ENCODE peak calls at places on chromosomes 5 and 9, in ten cellular contexts. One of them, this sample, is unnamed.

GRCh38 chr5:65482280-65482726 is 583 bp upstream of the ADAMTS6 start:
- DNase-seq in GM12865: peak
- DNase-seq in transverse colon: no peak
- DNase-seq in GM10248: no peak
- DNase-seq in GM13977: no peak
- DNase-seq in astrocyte: peak
- DNase-seq in kidney epithelial cell: no peak
- DNase-seq in coronary artery: no peak
- DNase-seq in GM23338: no peak
- DNase-seq in CD4-positive, alpha-beta T cell: no peak
- DNase-seq in this sample: no peak

GRCh38 chr5:176773408-176774035 is 36.8 kb upstream of the UNC5A start:
- DNase-seq in GM12865: no peak
- DNase-seq in transverse colon: no peak
- DNase-seq in GM10248: no peak
- DNase-seq in GM13977: peak
- DNase-seq in astrocyte: no peak
- DNase-seq in kidney epithelial cell: no peak
- DNase-seq in coronary artery: peak
- DNase-seq in GM23338: no peak
- DNase-seq in CD4-positive, alpha-beta T cell: no peak
- DNase-seq in this sample: no peak

GRCh38 chr9:134769084-134769455 is 111.5 kb upstream of the FCN2 start:
- DNase-seq in GM12865: no peak
- DNase-seq in transverse colon: no peak
- DNase-seq in GM10248: no peak
- DNase-seq in GM13977: no peak
- DNase-seq in astrocyte: no peak
- DNase-seq in kidney epithelial cell: no peak
- DNase-seq in coronary artery: no peak
- DNase-seq in GM23338: no peak
- DNase-seq in CD4-positive, alpha-beta T cell: no peak
- DNase-seq in this sample: no peak

GRCh38 chr9:129596541-129597328 is 24.2 kb downstream of the C9orf50 start:
- DNase-seq in GM12865: no peak
- DNase-seq in transverse colon: peak
- DNase-seq in GM10248: no peak
- DNase-seq in GM13977: no peak
- DNase-seq in astrocyte: peak
- DNase-seq in kidney epithelial cell: no peak
- DNase-seq in coronary artery: peak
- DNase-seq in GM23338: peak
- DNase-seq in CD4-positive, alpha-beta T cell: no peak
- DNase-seq in this sample: no peak

GRCh38 chr5:179774442-179774841 is 19.3 kb upstream of the LTC4S start:
- DNase-seq in GM12865: no peak
- DNase-seq in transverse colon: no peak
- DNase-seq in GM10248: no peak
- DNase-seq in GM13977: no peak
- DNase-seq in astrocyte: no peak
- DNase-seq in kidney epithelial cell: no peak
- DNase-seq in coronary artery: no peak
- DNase-seq in GM23338: no peak
- DNase-seq in CD4-positive, alpha-beta T cell: no peak
- DNase-seq in this sample: no peak

GRCh38 chr5:165209101-165209727 is 1703.8 kb downstream of the MAT2B start:
- DNase-seq in GM12865: peak
- DNase-seq in transverse colon: no peak
- DNase-seq in GM10248: no peak
- DNase-seq in GM13977: peak
- DNase-seq in astrocyte: peak
- DNase-seq in kidney epithelial cell: no peak
- DNase-seq in coronary artery: no peak
- DNase-seq in GM23338: peak
- DNase-seq in CD4-positive, alpha-beta T cell: no peak
- DNase-seq in this sample: no peak

GRCh38 chr9:35673132-35673997 is at the start of gene CA9:
- DNase-seq in GM12865: no peak
- DNase-seq in transverse colon: peak
- DNase-seq in GM10248: no peak
- DNase-seq in GM13977: no peak
- DNase-seq in astrocyte: no peak
- DNase-seq in kidney epithelial cell: no peak
- DNase-seq in coronary artery: no peak
- DNase-seq in GM23338: no peak
- DNase-seq in CD4-positive, alpha-beta T cell: no peak
- DNase-seq in this sample: no peak

GRCh38 chr5:162248107-162248713 is 180.6 kb downstream of the GABRG2 start:
- DNase-seq in GM12865: no peak
- DNase-seq in transverse colon: no peak
- DNase-seq in GM10248: no peak
- DNase-seq in GM13977: peak
- DNase-seq in astrocyte: no peak
- DNase-seq in kidney epithelial cell: no peak
- DNase-seq in coronary artery: no peak
- DNase-seq in GM23338: peak
- DNase-seq in CD4-positive, alpha-beta T cell: no peak
- DNase-seq in this sample: no peak

GRCh38 chr5:174690256-174690655 is 34.1 kb upstream of the MSX2 start:
- DNase-seq in GM12865: no peak
- DNase-seq in transverse colon: no peak
- DNase-seq in GM10248: no peak
- DNase-seq in GM13977: no peak
- DNase-seq in astrocyte: no peak
- DNase-seq in kidney epithelial cell: no peak
- DNase-seq in coronary artery: no peak
- DNase-seq in GM23338: peak
- DNase-seq in CD4-positive, alpha-beta T cell: no peak
- DNase-seq in this sample: no peak

GRCh38 chr5:130528474-130528873 is 624.2 kb downstream of the CHSY3 start:
- DNase-seq in GM12865: no peak
- DNase-seq in transverse colon: no peak
- DNase-seq in GM10248: no peak
- DNase-seq in GM13977: no peak
- DNase-seq in astrocyte: peak
- DNase-seq in kidney epithelial cell: no peak
- DNase-seq in coronary artery: no peak
- DNase-seq in GM23338: no peak
- DNase-seq in CD4-positive, alpha-beta T cell: no peak
- DNase-seq in this sample: no peak

GRCh38 chr9:7374966-7375650 is 424.5 kb downstream of the DMAC1 start:
- DNase-seq in GM12865: no peak
- DNase-seq in transverse colon: no peak
- DNase-seq in GM10248: no peak
- DNase-seq in GM13977: no peak
- DNase-seq in astrocyte: no peak
- DNase-seq in kidney epithelial cell: no peak
- DNase-seq in coronary artery: no peak
- DNase-seq in GM23338: no peak
- DNase-seq in CD4-positive, alpha-beta T cell: no peak
- DNase-seq in this sample: no peak

DNA sequence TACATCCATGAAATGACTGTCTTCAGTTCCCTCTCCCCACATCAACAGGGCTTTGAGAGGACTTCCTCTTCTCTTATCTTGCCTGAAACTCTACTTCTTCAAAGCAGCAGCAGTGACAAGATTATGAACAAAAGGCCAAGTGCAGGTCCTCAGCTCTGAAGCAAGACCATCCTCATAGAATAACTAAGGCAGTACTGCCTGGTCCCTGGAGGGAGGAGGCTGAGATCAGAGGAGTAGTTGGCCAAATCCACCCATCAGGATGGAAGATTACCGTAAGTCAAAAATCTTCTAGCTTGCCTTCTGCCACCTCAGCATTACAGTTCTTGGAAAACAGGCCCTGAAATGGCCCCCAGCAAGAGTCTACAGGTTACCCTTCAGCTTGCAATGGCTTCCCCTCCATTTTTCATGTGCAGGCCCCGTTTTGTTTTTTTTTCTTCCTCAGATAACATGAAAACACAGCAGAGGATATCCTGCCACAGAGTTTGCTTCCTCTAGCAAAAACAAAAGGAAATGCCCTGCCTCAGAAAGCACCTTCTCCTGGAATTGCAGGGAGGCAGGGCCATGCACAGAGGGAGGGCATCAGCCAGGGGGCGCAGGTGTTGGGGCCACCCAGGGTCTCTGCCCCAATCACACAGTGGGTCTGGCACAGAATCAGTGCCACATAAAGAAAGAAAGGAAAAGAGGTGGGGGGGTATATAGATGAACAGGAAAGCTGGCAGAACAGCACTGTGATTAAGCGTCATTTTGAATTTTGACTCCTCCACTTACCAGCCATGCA is 40.0 kb downstream of the KLHL3 start:
- DNase-seq in GM12865: no peak
- DNase-seq in transverse colon: no peak
- DNase-seq in GM10248: peak
- DNase-seq in GM13977: no peak
- DNase-seq in astrocyte: no peak
- DNase-seq in kidney epithelial cell: no peak
- DNase-seq in coronary artery: no peak
- DNase-seq in GM23338: peak
- DNase-seq in CD4-positive, alpha-beta T cell: peak
- DNase-seq in this sample: no peak
- TF ChIP-seq CTCF in GM12865: no peak
- TF ChIP-seq CTCF in transverse colon: no peak
- TF ChIP-seq CTCF in GM10248: peak
- TF ChIP-seq CTCF in GM13977: no peak
- TF ChIP-seq CTCF in astrocyte: no peak
- TF ChIP-seq CTCF in kidney epithelial cell: no peak
- TF ChIP-seq CTCF in coronary artery: no peak
- TF ChIP-seq CTCF in GM23338: peak
- TF ChIP-seq CTCF in CD4-positive, alpha-beta T cell: peak
- TF ChIP-seq CTCF in this sample: no peak

DNA sequence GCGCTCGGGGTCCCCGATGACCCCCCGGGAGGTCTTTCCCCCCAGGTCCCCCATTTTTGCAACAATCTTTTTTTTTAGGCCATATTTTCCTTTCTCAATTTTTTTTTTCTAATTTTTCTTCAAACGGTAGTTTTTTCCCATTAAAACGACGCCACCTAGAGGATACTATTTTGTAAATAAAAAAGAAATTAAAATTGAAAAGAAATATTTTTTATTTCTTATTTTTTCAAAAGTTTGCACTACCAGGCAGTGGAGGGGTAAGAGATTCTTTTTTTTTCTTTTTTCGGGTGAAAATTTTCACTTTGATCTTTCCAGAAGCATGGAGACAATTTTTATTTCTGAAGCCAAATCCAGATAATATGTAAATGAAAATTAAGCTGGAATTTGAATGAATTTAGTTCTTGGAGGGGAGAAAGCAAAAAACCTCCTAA is 712 bp downstream of the ZNF618 start:
- DNase-seq in GM12865: no peak
- DNase-seq in transverse colon: no peak
- DNase-seq in GM10248: no peak
- DNase-seq in GM13977: no peak
- DNase-seq in astrocyte: no peak
- DNase-seq in kidney epithelial cell: no peak
- DNase-seq in coronary artery: no peak
- DNase-seq in GM23338: peak
- DNase-seq in CD4-positive, alpha-beta T cell: no peak
- DNase-seq in this sample: no peak
- TF ChIP-seq CTCF in GM12865: no peak
- TF ChIP-seq CTCF in transverse colon: peak
- TF ChIP-seq CTCF in GM10248: peak
- TF ChIP-seq CTCF in GM13977: peak
- TF ChIP-seq CTCF in astrocyte: peak
- TF ChIP-seq CTCF in kidney epithelial cell: peak
- TF ChIP-seq CTCF in coronary artery: no peak
- TF ChIP-seq CTCF in GM23338: no peak
- TF ChIP-seq CTCF in CD4-positive, alpha-beta T cell: peak
- TF ChIP-seq CTCF in this sample: no peak

GRCh38 chr9:10479172-10479571 is 133.6 kb downstream of the PTPRD start:
- DNase-seq in GM12865: no peak
- DNase-seq in transverse colon: no peak
- DNase-seq in GM10248: no peak
- DNase-seq in GM13977: no peak
- DNase-seq in astrocyte: no peak
- DNase-seq in kidney epithelial cell: no peak
- DNase-seq in coronary artery: no peak
- DNase-seq in GM23338: peak
- DNase-seq in CD4-positive, alpha-beta T cell: no peak
- DNase-seq in this sample: no peak
- TF ChIP-seq CTCF in GM12865: peak
- TF ChIP-seq CTCF in transverse colon: no peak
- TF ChIP-seq CTCF in GM10248: no peak
- TF ChIP-seq CTCF in GM13977: no peak
- TF ChIP-seq CTCF in astrocyte: peak
- TF ChIP-seq CTCF in kidney epithelial cell: peak
- TF ChIP-seq CTCF in coronary artery: no peak
- TF ChIP-seq CTCF in GM23338: no peak
- TF ChIP-seq CTCF in CD4-positive, alpha-beta T cell: no peak
- TF ChIP-seq CTCF in this sample: peak

DNA sequence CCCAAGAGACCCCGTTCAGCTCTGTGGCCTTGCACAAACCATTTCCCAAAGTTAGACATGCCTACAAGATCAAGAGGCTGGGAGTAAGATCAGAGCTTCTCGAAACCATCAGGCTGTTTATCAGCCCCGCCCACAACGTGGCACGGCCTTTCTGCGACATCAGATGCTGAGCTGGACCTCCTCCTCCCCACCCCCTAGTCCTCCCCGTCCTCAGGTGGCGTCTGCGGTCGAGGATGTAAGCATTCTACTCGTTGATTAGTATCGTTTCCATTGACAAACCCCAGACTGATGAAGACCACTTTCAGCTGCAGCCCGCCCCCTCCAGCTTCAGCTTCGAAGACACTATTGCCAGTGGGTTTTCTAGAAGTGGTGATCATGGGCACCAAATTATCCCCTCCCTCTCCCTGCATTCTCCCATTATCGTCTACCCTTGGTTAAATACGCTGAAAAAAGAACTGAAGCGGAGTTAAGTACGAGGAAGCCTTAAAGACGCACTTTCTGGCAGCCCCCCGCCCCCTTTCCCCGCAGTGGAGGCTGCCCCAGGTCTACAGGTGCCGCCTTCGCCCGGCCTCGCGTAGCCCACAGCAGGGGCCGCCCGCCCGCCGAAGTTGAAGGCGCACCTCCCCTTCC is 1.1 kb downstream of the PPIC start:
- DNase-seq in GM12865: peak
- DNase-seq in transverse colon: peak
- DNase-seq in GM10248: peak
- DNase-seq in GM13977: peak
- DNase-seq in astrocyte: peak
- DNase-seq in kidney epithelial cell: peak
- DNase-seq in coronary artery: peak
- DNase-seq in GM23338: peak
- DNase-seq in CD4-positive, alpha-beta T cell: no peak
- DNase-seq in this sample: no peak
- TF ChIP-seq CTCF in GM12865: no peak
- TF ChIP-seq CTCF in transverse colon: no peak
- TF ChIP-seq CTCF in GM10248: no peak
- TF ChIP-seq CTCF in GM13977: no peak
- TF ChIP-seq CTCF in astrocyte: no peak
- TF ChIP-seq CTCF in kidney epithelial cell: no peak
- TF ChIP-seq CTCF in coronary artery: no peak
- TF ChIP-seq CTCF in GM23338: no peak
- TF ChIP-seq CTCF in CD4-positive, alpha-beta T cell: no peak
- TF ChIP-seq CTCF in this sample: no peak

This sample was measured in GM12864.